ENCODE peak calls at places on chromosomes 6 and 20, in nine cellular contexts. X is sigmoid colon, B is bronchial epithelial cell, F is neural progenitor cell, A is IMR-90, L is heart left ventricle, K is cardiac muscle cell, I is H1, J is PC-3. Y is an unnamed sample.

GRCh38 chr6:168122011-168122410 is 43.0 kb upstream of the FRMD1 start:
- DNase-seq in I (no peak), F (no peak), K (no peak), A (no peak), L (peak; percentile 20), B (no peak), X (peak; percentile 28), J (no peak), Y (peak; percentile 35)

GRCh38 chr6:41470341-41471063 is 75.7 kb upstream of the FOXP4 start:
- DNase-seq in K (no peak), B (peak; percentile 7), I (peak; percentile 79), A (no peak), F (peak; percentile 57), X (peak; percentile 80), J (no peak), L (peak; percentile 62), Y (peak; percentile 84)

GRCh38 chr20:60095456-60095855 is 137.2 kb downstream of the CDH26 start:
- DNase-seq in L (peak; percentile 47), K (no peak), J (no peak), I (no peak), B (no peak), X (peak; percentile 54), A (no peak), F (no peak), Y (no peak)

GRCh38 chr6:20211941-20212391 is 303 bp downstream of the MBOAT1 start:
- DNase-seq in J (peak; percentile 49), I (peak; percentile 86), L (no peak), K (peak; percentile 64), F (peak; percentile 56), A (no peak), B (peak; percentile 36), X (no peak), Y (peak; percentile 86)

GRCh38 chr20:24779886-24780285 is 169.2 kb upstream of the CST7 start:
- DNase-seq in I (no peak), B (no peak), F (no peak), K (no peak), J (no peak), X (peak; percentile 40), L (no peak), A (no peak), Y (peak; percentile 23)

GRCh38 chr6:21587182-21587924 is 6.2 kb upstream of the SOX4 start:
- DNase-seq in L (peak; percentile 64), F (peak; percentile 85), B (peak; percentile 54), K (peak; percentile 77), A (peak; percentile 58), I (no peak), J (peak; percentile 69), X (peak; percentile 72), Y (peak; percentile 91)

GRCh38 chr20:854601-855000 is 21.1 kb downstream of the FAM110A start:
- DNase-seq in K (no peak), L (no peak), B (peak; percentile 59), F (no peak), A (no peak), X (no peak), I (no peak), J (no peak), Y (no peak)

GRCh38 chr6:158361961-158362634 is 49.8 kb downstream of the TULP4 start:
- DNase-seq in L (no peak), J (no peak), X (no peak), B (no peak), I (no peak), F (no peak), K (no peak), A (peak; percentile 58), Y (no peak)

GRCh38 chr20:63314566-63315239 is 21.7 kb downstream of the COL20A1 start:
- DNase-seq in F (no peak), K (no peak), B (no peak), X (no peak), A (no peak), I (no peak), J (no peak), L (peak; percentile 21), Y (no peak)

GRCh38 chr6:84269947-84270733 is 42.7 kb upstream of the CEP162 start:
- DNase-seq in A (no peak), I (no peak), K (no peak), F (no peak), B (no peak), J (no peak), L (no peak), X (no peak), Y (no peak)

GRCh38 chr6:112502348-112503130 is 155.4 kb downstream of the RFPL4B start:
- DNase-seq in I (no peak), F (peak; percentile 16), A (peak; percentile 41), K (no peak), X (no peak), J (peak; percentile 43), B (peak; percentile 6), L (no peak), Y (no peak)

GRCh38 chr20:35305682-35306556 is 13.7 kb upstream of the FAM83C start:
- DNase-seq in K (no peak), A (peak; percentile 100), F (no peak), J (peak; percentile 100), B (peak; percentile 99), L (no peak), I (no peak), X (no peak), Y (peak; percentile 36)

GRCh38 chr20:37527638-37528441 is at the start of gene BLCAP:
- DNase-seq in K (peak; percentile 93), B (peak; percentile 72), J (peak; percentile 84), X (peak; percentile 94), L (peak; percentile 96), F (peak; percentile 96), A (peak; percentile 78), I (peak; percentile 93), Y (peak; percentile 96)

GRCh38 chr20:37529968-37530600 is 2.4 kb upstream of the BLCAP start:
- DNase-seq in I (no peak), J (no peak), X (no peak), K (no peak), L (no peak), A (no peak), B (no peak), F (no peak), Y (no peak)

GRCh38 chr20:37528442-37529213 is 952 bp upstream of the BLCAP start:
- DNase-seq in K (no peak), A (no peak), L (no peak), X (no peak), I (no peak), F (no peak), J (no peak), B (peak; percentile 44), Y (peak; percentile 52)

GRCh38 chr20:37530696-37531095 is 3.0 kb upstream of the BLCAP start:
- DNase-seq in K (no peak), L (no peak), J (no peak), B (no peak), A (no peak), F (no peak), I (no peak), X (no peak), Y (no peak)

DNA sequence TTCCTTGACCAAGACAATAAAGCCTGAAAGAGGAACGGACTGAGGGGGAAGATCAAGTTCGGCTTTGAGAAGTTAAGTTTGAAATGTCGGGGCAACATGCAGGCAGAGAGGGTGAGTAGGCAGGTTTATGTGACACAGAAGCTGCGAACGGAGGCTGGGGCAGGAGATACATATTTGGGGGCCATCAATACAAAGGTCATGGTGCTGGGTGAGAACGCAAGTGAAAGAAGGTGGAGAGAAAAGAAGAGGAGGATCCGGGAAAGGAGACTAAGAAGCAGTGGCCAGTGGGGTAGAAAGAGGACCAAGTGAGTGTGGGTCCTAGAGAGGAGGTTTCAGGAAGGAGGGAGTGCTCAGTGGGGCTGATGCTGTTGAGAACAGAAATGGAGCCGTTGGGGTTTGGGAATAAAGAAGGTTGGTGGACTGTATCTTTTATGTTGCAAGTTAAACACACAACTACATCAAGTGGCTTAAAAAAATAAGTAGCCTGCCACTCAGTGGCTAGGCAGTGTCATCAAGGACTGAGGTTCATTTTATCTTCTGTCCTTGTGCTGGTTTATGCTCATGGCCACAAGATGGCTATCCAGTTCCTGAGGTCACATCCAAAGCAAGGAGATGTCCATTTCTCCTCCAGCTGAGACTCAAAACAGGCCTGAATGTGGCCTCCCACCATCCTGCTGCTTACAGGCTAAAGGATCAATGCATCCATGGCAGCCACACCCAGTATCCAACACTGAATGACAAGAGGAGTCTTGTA is 1.7 kb upstream of the BLCAP start:
- DNase-seq in I (no peak), A (no peak), K (no peak), J (no peak), X (no peak), L (no peak), B (no peak), F (no peak), Y (no peak)
- TF ChIP-seq CTCF in I (no peak), A (no peak), K (no peak), J (no peak), X (no peak), L (no peak), B (no peak), F (no peak), Y (no peak)

GRCh38 chr20:46172961-46173536 is 54.9 kb downstream of the CD40 start:
- DNase-seq in B (no peak), A (no peak), F (no peak), X (no peak), K (no peak), L (no peak), J (no peak), I (no peak), Y (no peak)

GRCh38 chr20:46172455-46172854 is 54.3 kb downstream of the CD40 start:
- DNase-seq in F (no peak), B (no peak), X (no peak), L (no peak), A (no peak), I (no peak), J (no peak), K (no peak), Y (no peak)

GRCh38 chr20:46174469-46175126 is 56.5 kb downstream of the CD40 start:
- DNase-seq in K (peak; percentile 86), F (peak; percentile 94), J (peak; percentile 54), X (peak; percentile 72), L (peak; percentile 80), B (peak; percentile 28), I (peak; percentile 92), A (peak; percentile 22), Y (peak; percentile 95)

GRCh38 chr20:46175127-46175494 is 57.0 kb downstream of the CD40 start:
- DNase-seq in J (no peak), K (no peak), B (no peak), L (no peak), F (no peak), A (no peak), X (no peak), I (no peak), Y (no peak)

GRCh38 chr20:46173652-46174468 is 55.7 kb downstream of the CD40 start:
- DNase-seq in A (no peak), J (no peak), K (no peak), I (no peak), L (no peak), X (no peak), F (peak; percentile 29), B (no peak), Y (no peak)
- H3K27me3 ChIP-seq in A (peaks cover 44% of the 10 kb centered on the region), J (peaks cover 81% of the 10 kb centered on the region), K (peaks cover 46% of the 10 kb centered on the region), I (peaks cover 32% of the 10 kb centered on the region), L (peaks cover 65% of the 10 kb centered on the region), X (peaks cover 21% of the 10 kb centered on the region), F (peaks cover 65% of the 10 kb centered on the region), B (peaks cover 16% of the 10 kb centered on the region), Y (peaks cover 69% of the 10 kb centered on the region)

GRCh38 chr6:45378324-45378926 is 691 bp upstream of the SUPT3H start:
- DNase-seq in A (no peak), L (peak; percentile 43), K (peak; percentile 39), I (no peak), J (no peak), F (peak; percentile 77), B (no peak), X (no peak), Y (no peak)
- TF ChIP-seq CTCF in A (no peak), L (no peak), K (no peak), I (no peak), J (no peak), F (no peak), B (no peak), X (no peak), Y (no peak)

GRCh38 chr6:109062756-109063352 is 31.8 kb downstream of the SESN1 start:
- DNase-seq in L (no peak), B (no peak), X (no peak), J (no peak), A (no peak), I (no peak), K (no peak), F (no peak), Y (no peak)
- H3K27me3 ChIP-seq in L (no peaks in the 10 kb centered on the region), B (no peaks in the 10 kb centered on the region), X (no peaks in the 10 kb centered on the region), J (no peaks in the 10 kb centered on the region), A (no peaks in the 10 kb centered on the region), I (no peaks in the 10 kb centered on the region), K (no peaks in the 10 kb centered on the region), F (no peaks in the 10 kb centered on the region), Y (no peaks in the 10 kb centered on the region)

Y was measured in endodermal cell.